ENCODE peak calls at places on chromosomes 11 and 22, in four cellular contexts. E, O, G and K are unnamed samples.

GRCh38 chr11:129608711-129609110 is 206.9 kb upstream of the TMEM45B start:
- DNase-seq in O (no peak), G (no peak), E (no peak), K (no peak)

GRCh38 chr11:43933608-43934358 is 8.7 kb upstream of the C11orf96 start:
- DNase-seq in G (no peak), O (no peak), E (peak), K (no peak)

GRCh38 chr11:74212533-74212932 is 41.4 kb downstream of the PPME1 start:
- DNase-seq in G (no peak), E (no peak), O (no peak), K (no peak)

GRCh38 chr11:2991477-2992233 is 474 bp downstream of the NAP1L4 start:
- DNase-seq in G (no peak), E (peak), O (peak), K (no peak)

GRCh38 chr11:132158091-132158490 is 787.7 kb downstream of the NTM start:
- DNase-seq in O (no peak), G (no peak), E (peak), K (no peak)

GRCh38 chr11:61163714-61164609 is 2.7 kb upstream of the VPS37C start:
- DNase-seq in E (no peak), O (no peak), G (no peak), K (peak)

GRCh38 chr11:59706518-59707285 is 6.9 kb downstream of the OR10V1 start:
- DNase-seq in O (no peak), E (no peak), G (no peak), K (no peak)

GRCh38 chr11:86624366-86624765 is 48.0 kb downstream of the ME3 start:
- DNase-seq in G (no peak), E (no peak), O (no peak), K (no peak)

GRCh38 chr11:82683029-82683428 is 50.6 kb downstream of the FAM181B start:
- DNase-seq in O (no peak), G (no peak), E (no peak), K (no peak)

GRCh38 chr22:26718905-26719304 is 61.5 kb downstream of the MIAT start:
- DNase-seq in G (no peak), O (no peak), E (no peak), K (no peak)

GRCh38 chr11:1230121-1230455 is 7.2 kb downstream of the MUC5B start:
- DNase-seq in O (peak), E (no peak), G (no peak), K (peak)

GRCh38 chr11:838441-839279 is 3.7 kb downstream of the POLR2L start:
- DNase-seq in G (no peak), O (no peak), E (peak), K (no peak)

GRCh38 chr22:30275625-30276024 is 9.0 kb upstream of the OSM start:
- DNase-seq in G (no peak), E (no peak), O (no peak), K (no peak)